ENCODE peak calls at places on chromosomes 5 and 9, in five cellular contexts. J is esophagus squamous epithelium, C is uterus, B is IMR-90, H is HFF-Myc. Y is an unnamed sample.

GRCh38 chr5:103466494-103466893 is 96.1 kb downstream of the NUDT12 start:
- DNase-seq in J (no peak), C (no peak), B (peak), H (peak), Y (peak)

GRCh38 chr5:55584398-55585265 is 49.9 kb upstream of the PLPP1 start:
- DNase-seq in J (no peak), C (no peak), B (no peak), H (no peak), Y (no peak)

GRCh38 chr5:41338276-41338675 is 124.9 kb upstream of the C6 start:
- DNase-seq in J (no peak), C (peak), B (peak), H (no peak), Y (no peak)

GRCh38 chr9:14824481-14824880 is 85.7 kb downstream of the FREM1 start:
- DNase-seq in J (no peak), C (no peak), B (no peak), H (no peak), Y (no peak)

GRCh38 chr5:145854651-145855258 is 18.1 kb downstream of the GRXCR2 start:
- DNase-seq in J (no peak), C (no peak), B (peak), H (no peak), Y (peak)

GRCh38 chr5:5165541-5166002 is 25.4 kb downstream of the ADAMTS16 start:
- DNase-seq in J (no peak), C (no peak), B (no peak), H (no peak), Y (no peak)

GRCh38 chr5:37867634-37868033 is 27.8 kb upstream of the GDNF start:
- DNase-seq in J (no peak), C (no peak), B (peak), H (no peak), Y (no peak)

GRCh38 chr5:180353226-180353962 is at the start of gene GFPT2:
- DNase-seq in J (no peak), C (peak), B (peak), H (no peak), Y (peak)

GRCh38 chr9:84710701-84711397 is 41.3 kb downstream of the NTRK2 start:
- DNase-seq in J (no peak), C (no peak), B (no peak), H (no peak), Y (no peak)

GRCh38 chr5:66234241-66234640 is 90.1 kb downstream of the SREK1 start:
- DNase-seq in J (no peak), C (no peak), B (no peak), H (no peak), Y (no peak)

GRCh38 chr5:168086104-168086610 is 205.3 kb upstream of the WWC1 start:
- DNase-seq in J (no peak), C (peak), B (no peak), H (no peak), Y (peak)

GRCh38 chr9:124098141-124098905 is 86.8 kb downstream of the LHX2 start:
- DNase-seq in J (no peak), C (no peak), B (no peak), H (peak), Y (no peak)

GRCh38 chr9:70066874-70067273 is 23.2 kb downstream of the MAMDC2 start:
- DNase-seq in J (no peak), C (no peak), B (no peak), H (no peak), Y (no peak)

GRCh38 chr9:127898433-127899199 is 787 bp downstream of the ST6GALNAC6 start:
- DNase-seq in J (no peak), C (peak), B (peak), H (no peak), Y (peak)

GRCh38 chr5:135887447-135887864 is 8.2 kb downstream of the IL9 start:
- DNase-seq in J (no peak), C (peak), B (peak), H (peak), Y (peak)

GRCh38 chr5:136079195-136079985 is 50.6 kb downstream of the TGFBI start:
- DNase-seq in J (no peak), C (no peak), B (no peak), H (no peak), Y (no peak)

GRCh38 chr5:154145268-154145667 is 45.3 kb upstream of the GALNT10 start:
- DNase-seq in J (no peak), C (no peak), B (no peak), H (no peak), Y (no peak)

GRCh38 chr9:116318463-116319271 is 165.1 kb downstream of the PAPPA start:
- DNase-seq in J (no peak), C (peak), B (peak), H (peak), Y (peak)

GRCh38 chr9:123825337-123825736 is 104.6 kb downstream of the DENND1A start:
- DNase-seq in J (no peak), C (no peak), B (peak), H (no peak), Y (peak)

GRCh38 chr5:1760656-1761452 is 38.8 kb downstream of the MRPL36 start:
- DNase-seq in J (no peak), C (peak), B (no peak), H (no peak), Y (no peak)

GRCh38 chr5:166581827-166582226 is 1709.6 kb upstream of the WWC1 start:
- DNase-seq in J (no peak), C (no peak), B (no peak), H (no peak), Y (no peak)

GRCh38 chr5:169803077-169803981 is 166.3 kb downstream of the DOCK2 start:
- DNase-seq in J (no peak), C (peak), B (peak), H (peak), Y (peak)

GRCh38 chr5:171661146-171661545 is 124.5 kb upstream of the SMIM23 start:
- DNase-seq in J (no peak), C (no peak), B (no peak), H (no peak), Y (no peak)

GRCh38 chr5:72305194-72306142 is 14.6 kb downstream of the MRPS27 start:
- DNase-seq in J (no peak), C (no peak), B (no peak), H (no peak), Y (no peak)
- H3K4me3 ChIP-seq in J (no peak), C (no peak), B (no peak), H (no peak), Y (no peak)

DNA sequence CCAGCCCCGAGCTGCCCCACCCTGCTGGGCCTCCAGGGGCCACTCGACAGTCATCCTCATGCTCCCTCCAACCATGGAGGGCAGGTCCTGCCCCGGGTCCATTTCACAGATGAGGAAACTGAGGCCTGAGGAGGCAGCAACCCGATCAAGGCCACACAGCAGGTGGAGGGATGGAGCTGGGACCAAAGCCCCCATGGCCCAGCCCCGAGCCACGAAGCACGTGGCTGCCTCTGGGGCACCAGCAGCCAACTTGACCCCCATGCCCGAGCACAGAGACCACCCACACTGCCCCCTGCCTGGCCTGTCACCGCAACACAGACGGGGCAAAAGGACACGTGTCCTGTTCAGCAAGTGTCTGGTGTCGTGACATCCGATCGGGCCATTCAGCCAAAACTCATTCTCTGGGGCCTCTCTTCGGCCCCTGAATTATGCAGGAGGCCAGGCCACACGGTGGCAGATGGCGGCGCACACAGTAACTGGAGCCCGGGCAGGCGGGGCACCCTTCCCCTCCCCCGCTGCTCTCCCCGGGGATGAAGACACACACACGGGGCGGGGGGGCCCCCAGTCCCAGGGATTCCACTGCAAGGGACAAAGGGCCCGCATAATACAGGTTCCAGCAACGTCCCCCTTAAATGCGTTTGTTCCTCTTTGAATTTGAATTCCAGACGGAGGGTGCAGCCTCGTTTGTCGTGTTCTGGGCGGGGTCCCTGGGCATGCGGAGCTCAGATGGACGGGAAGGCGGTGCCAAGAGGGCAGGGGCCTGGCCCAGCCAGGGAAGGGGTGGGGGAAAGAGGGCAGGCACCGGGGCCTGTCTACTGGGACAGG is 29.4 kb upstream of the TMEM250 start:
- DNase-seq in J (no peak), C (no peak), B (no peak), H (no peak), Y (no peak)
- H3K4me3 ChIP-seq in J (no peak), C (no peak), B (no peak), H (no peak), Y (no peak)

DNA sequence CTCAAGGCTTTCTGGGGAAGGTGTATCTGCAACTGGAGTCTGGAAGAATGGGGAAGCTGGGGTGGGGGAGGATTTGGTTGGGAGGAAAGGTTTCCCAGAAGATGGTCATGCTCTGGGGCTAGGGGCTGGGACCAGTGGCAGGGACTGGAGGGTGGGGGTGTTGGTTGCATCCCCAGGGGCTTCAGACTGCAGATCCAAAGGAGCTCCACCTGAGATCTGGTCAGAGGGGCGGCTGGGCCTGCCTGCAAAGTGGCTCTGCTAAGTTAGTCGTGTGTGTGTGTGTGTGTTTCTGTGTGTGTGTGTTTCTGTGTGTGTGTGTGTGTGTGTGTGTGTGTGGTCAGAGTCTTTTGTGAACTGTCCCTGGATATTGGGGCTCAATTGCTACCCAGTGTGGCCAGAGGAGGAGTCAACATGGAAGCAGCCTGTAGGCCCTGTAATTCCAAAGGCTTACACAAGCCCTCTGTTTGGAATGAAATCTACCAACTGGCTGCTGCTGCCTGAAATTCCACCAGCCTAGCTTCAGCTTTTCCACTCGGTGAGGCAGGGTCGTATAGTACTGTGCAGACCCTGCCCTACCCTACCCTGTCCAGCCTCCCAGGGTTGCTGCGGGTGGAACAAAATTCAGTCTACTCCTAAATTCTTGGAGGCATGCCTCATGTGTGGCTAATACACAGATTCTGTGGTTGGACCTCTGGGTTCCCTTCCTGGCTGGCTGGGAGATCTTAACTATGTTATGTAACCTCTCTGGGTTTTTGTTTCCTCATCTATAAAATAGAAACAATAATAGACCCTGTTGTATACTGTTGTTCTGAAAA is 12.5 kb upstream of the SYNPO start:
- DNase-seq in J (no peak), C (no peak), B (peak), H (no peak), Y (peak)
- H3K4me3 ChIP-seq in J (peak), C (no peak), B (no peak), H (no peak), Y (no peak)

GRCh38 chr5:82984786-82985762 is 92.1 kb downstream of the TMEM167A start:
- DNase-seq in J (no peak), C (no peak), B (no peak), H (no peak), Y (no peak)
- H3K4me3 ChIP-seq in J (no peak), C (no peak), B (no peak), H (no peak), Y (no peak)

DNA sequence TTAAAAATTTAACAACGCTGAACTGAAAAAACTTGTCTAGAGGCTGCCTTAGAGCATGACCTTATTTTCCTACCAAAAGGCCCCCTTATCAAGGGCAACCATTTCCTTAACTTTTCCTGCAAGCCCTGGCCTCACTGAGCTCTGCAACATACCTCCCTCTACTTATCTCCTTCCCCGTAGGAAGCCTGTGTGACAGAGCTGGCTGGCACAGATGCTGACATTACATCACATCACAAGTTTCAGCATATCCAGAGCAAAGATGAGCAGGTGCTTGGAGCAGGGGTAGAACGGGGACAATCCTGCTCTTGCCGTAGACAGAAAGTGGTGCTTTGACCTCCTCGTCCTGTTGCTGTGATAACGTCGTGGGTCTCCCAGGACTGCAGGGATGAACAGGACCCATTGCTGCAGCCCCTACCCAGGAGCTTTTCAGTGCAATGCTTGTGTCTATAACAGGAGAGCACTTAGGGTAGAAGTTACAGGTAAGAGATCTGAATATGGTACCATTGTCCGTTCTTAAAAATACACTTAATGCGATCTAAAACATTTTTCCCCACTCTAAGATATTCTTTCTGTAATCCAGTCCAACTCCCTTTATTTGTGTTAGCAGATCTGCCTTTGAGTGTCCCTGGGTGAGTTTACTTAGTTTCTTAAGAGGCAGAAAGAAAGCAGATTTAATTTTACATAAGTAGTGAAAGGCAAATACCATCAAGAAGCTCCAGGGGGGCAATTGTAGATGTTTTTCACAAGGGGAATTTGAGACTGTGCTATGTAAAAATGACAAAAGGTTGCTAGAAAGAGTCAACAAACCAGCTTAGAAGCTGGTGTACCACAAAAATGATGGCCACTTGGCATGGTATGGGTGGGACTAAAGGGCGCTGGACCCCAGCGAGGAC is 101.9 kb upstream of the EFNA5 start:
- DNase-seq in J (no peak), C (no peak), B (no peak), H (no peak), Y (peak)
- H3K4me3 ChIP-seq in J (no peak), C (no peak), B (no peak), H (no peak), Y (no peak)

DNA sequence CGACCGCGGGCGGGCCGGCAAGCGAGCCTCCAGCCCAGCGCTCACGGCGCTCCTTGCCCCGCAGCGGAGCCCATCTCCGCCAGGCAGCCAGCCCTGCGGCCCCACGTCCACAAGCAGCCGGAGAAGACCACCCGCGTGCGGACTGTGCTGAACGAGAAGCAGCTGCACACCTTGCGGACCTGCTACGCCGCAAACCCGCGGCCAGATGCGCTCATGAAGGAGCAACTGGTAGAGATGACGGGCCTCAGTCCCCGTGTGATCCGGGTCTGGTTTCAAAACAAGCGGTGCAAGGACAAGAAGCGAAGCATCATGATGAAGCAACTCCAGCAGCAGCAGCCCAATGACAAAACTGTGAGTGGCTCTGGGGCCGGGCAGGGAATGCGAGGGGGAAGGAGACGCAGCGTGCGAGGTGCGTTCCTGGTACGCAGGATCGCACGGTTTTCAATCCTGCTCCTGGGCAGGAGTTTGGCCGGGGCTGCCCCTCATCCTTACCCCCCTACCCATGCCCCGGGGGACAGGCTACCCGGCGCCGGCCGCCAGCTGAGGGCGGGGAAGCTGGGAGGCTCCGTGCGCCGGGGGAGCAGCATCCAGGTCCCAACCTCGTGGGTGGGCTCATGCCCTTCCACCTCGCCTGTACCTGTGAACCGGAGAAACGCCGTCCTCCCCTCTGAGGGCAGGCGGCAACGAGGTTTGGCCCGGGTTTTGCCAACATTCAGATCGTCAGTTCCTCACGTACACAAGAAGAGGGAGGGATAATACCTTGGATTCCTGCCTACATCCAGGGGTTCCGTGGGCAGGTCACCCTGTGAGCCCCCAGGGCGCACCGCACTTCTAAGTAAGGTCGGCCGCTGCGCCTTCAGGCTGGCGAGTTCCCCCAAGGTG is 6.6 kb downstream of the ISL1 start:
- DNase-seq in J (no peak), C (no peak), B (no peak), H (no peak), Y (peak)
- H3K4me3 ChIP-seq in J (peak), C (no peak), B (no peak), H (peak), Y (peak)

GRCh38 chr9:137221095-137221374 is 1.0 kb downstream of the RNF208 start:
- DNase-seq in J (no peak), C (no peak), B (no peak), H (no peak), Y (no peak)

GRCh38 chr9:137221477-137222111 is 446 bp downstream of the RNF208 start:
- DNase-seq in J (no peak), C (no peak), B (no peak), H (no peak), Y (no peak)

GRCh38 chr9:137220317-137221094 is 1.5 kb downstream of the RNF208 start:
- DNase-seq in J (no peak), C (no peak), B (no peak), H (no peak), Y (no peak)

GRCh38 chr9:137223078-137224040 is 1.3 kb upstream of the RNF208 start:
- DNase-seq in J (peak), C (peak), B (peak), H (peak), Y (peak)

GRCh38 chr9:137222190-137223077 is at the start of gene RNF208:
- DNase-seq in J (no peak), C (no peak), B (no peak), H (no peak), Y (peak)
- H3K4me3 ChIP-seq in J (peak), C (peak), B (peak), H (peak), Y (peak)

Y was measured in adipocyte.